ENCODE peak calls at places on chromosomes 11 and 22, in four cellular contexts. L, U, O and B are unnamed samples. For H3K9me3, the result is how much of the 10 kb centered on the place peaks cover.

GRCh38 chr11:112343368-112344039 is 82.8 kb upstream of the PLET1 start:
- DNase-seq in L (no peak), U (no peak), O (no peak), B (no peak)

GRCh38 chr11:17630936-17631335 is 83.9 kb downstream of the OTOG start:
- DNase-seq in L (no peak), U (no peak), O (no peak), B (no peak)

GRCh38 chr11:74877132-74877531 is 71.8 kb downstream of the XRRA1 start:
- DNase-seq in L (peak), U (no peak), O (no peak), B (no peak)

GRCh38 chr11:94563176-94563847 is 3.9 kb upstream of the PIWIL4 start:
- DNase-seq in L (peak), U (no peak), O (no peak), B (no peak)

GRCh38 chr22:37619991-37620390 is 11.4 kb downstream of the GGA1 start:
- DNase-seq in L (no peak), U (no peak), O (no peak), B (no peak)

GRCh38 chr11:36509265-36509664 is 807 bp downstream of the TRAF6 start:
- DNase-seq in L (peak), U (no peak), O (peak), B (peak)

GRCh38 chr11:97862021-97862420 is 1158.7 kb upstream of the CNTN5 start:
- DNase-seq in L (no peak), U (no peak), O (no peak), B (no peak)

GRCh38 chr11:69442807-69443137 is 38.7 kb upstream of the LINC01488 start:
- DNase-seq in L (peak), U (peak), O (no peak), B (no peak)

GRCh38 chr22:44532466-44533025 is 34.5 kb upstream of the RTL6 start:
- DNase-seq in L (no peak), U (no peak), O (no peak), B (no peak)

GRCh38 chr11:97965849-97966646 is 1054.7 kb upstream of the CNTN5 start:
- DNase-seq in L (peak), U (no peak), O (no peak), B (no peak)

GRCh38 chr11:65615950-65616574 is 486 bp downstream of the PCNX3 start:
- DNase-seq in L (peak), U (peak), O (peak), B (peak)

GRCh38 chr11:15638386-15638787 is 523.7 kb downstream of the INSC start:
- DNase-seq in L (no peak), U (no peak), O (no peak), B (no peak)

GRCh38 chr11:117936973-117937372 is 7.8 kb upstream of the TMPRSS13 start:
- DNase-seq in L (no peak), U (no peak), O (no peak), B (peak)

GRCh38 chr11:101916422-101916821 is at the start of gene ANGPTL5:
- DNase-seq in L (no peak), U (no peak), O (no peak), B (no peak)

GRCh38 chr11:80315263-80315662 is 874.4 kb upstream of the TENM4 start:
- DNase-seq in L (no peak), U (no peak), O (no peak), B (no peak)

GRCh38 chr22:48004038-48004437 is 1241.6 kb downstream of the TBC1D22A start:
- DNase-seq in L (no peak), U (no peak), O (no peak), B (no peak)
- H3K9me3 ChIP-seq in L (under half), U (under half), O (under half), B (under half)

DNA sequence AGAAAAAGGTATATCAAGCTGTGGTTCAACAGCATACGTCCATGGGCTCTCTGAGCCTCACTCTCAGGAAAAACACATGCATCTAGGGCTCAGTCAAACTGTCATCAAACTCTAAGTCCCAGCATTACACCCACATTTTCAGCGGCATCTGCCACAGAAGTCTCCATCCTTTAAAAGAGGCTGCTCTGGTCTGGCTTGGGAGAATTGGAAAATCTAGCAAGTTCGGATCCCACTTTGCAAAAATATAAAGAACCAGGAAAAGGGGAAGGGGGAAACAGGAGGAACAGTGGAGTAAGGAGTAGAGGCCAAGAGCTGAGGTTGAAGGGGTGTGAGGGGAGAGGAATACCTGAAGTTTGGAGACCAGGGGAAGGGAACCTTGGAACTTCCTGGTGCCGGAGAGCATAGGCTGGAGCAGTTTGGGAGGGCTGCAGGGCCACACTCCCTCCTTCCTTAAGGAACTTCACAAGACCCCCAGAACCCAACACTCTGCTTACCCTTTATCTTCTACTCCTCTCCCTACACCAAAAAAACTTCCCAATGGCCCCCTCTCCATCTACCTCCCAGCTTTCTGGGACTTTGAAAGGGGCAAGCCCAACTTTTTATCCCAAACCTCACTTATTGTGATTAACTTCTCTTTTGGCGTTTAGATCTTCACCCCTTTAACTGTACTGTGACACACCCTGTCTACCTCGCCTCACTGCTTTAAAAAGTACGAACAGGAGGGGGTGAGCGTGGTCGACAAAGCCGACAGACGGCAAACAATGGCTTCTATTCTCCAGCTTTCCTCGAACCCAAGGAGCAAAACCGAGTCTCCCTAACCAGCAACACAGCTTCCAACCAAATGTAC is 4.0 kb downstream of the PAX6 start:
- DNase-seq in L (no peak), U (no peak), O (peak), B (no peak)
- TF ChIP-seq EZH2 in L (no peak), U (no peak), O (no peak), B (no peak)

DNA sequence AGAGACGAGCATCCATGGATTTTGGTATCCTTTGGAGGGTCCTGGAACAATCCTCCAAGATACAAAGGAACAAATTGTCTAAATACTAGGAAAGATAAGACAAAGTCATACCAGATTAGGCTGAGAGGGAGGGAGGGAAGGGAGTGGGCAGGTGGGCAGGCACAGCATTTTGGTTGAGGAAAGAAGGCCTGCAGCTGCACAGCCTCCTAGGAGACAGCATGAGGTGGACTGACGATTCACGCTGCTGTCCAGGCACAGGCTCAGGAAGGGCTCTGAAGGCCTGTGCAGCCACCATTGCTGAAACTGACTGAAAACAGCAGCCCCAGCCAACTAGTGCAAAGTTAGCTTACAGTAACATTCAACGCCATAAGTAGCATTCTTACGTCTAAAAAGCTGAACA is 64.7 kb downstream of the PACSIN2 start:
- DNase-seq in L (no peak), U (no peak), O (no peak), B (no peak)
- H3K27ac ChIP-seq in L (no peak), U (no peak), O (peak), B (no peak)

GRCh38 chr11:70906101-70906500 is 346.3 kb downstream of the SHANK2 start:
- DNase-seq in L (no peak), U (no peak), O (no peak), B (no peak)
- H3K9me3 ChIP-seq in L (under half), U (under half), O (under half), B (under half)

GRCh38 chr11:64296830-64297721 is 3.1 kb upstream of the CATSPERZ start:
- DNase-seq in L (no peak), U (no peak), O (no peak), B (no peak)
- TF ChIP-seq EZH2 in L (no peak), U (no peak), O (no peak), B (no peak)

GRCh38 chr22:46998346-46998745 is 235.9 kb downstream of the TBC1D22A start:
- DNase-seq in L (no peak), U (no peak), O (no peak), B (no peak)

GRCh38 chr22:47000888-47001287 is 238.4 kb downstream of the TBC1D22A start:
- DNase-seq in L (peak), U (no peak), O (no peak), B (peak)

GRCh38 chr22:47000256-47000655 is 237.8 kb downstream of the TBC1D22A start:
- DNase-seq in L (no peak), U (no peak), O (no peak), B (no peak)

GRCh38 chr22:47002692-47003091 is 240.2 kb downstream of the TBC1D22A start:
- DNase-seq in L (no peak), U (no peak), O (no peak), B (no peak)

DNA sequence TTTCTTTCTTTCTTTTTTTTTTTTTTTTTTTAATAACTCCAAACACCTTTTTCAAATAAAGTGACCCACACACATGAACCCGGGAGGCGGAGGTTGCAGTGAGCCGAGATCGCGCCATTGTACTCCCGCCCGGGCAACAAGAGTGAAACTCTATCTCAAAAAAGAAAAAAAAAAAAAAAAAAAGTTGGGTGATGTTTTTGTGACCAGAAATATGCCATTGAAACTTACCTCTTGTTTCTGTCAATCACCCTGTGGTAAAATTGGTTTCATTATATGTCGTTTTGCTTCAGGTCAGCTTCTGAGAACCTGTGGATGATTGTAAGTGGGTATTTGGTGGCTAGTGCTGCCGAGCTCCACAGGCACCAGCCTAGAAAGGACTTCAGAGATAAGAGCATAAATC is 238.8 kb downstream of the TBC1D22A start:
- DNase-seq in L (no peak), U (no peak), O (no peak), B (peak)
- H3K27ac ChIP-seq in L (no peak), U (no peak), O (no peak), B (peak)

GRCh38 chr22:47995718-47996117 is 1233.3 kb downstream of the TBC1D22A start:
- DNase-seq in L (no peak), U (no peak), O (no peak), B (no peak)
- H3K9me3 ChIP-seq in L (under half), U (under half), O (under half), B (under half)

GRCh38 chr11:72872012-72872411 is 57.8 kb downstream of the ATG16L2 start:
- DNase-seq in L (no peak), U (no peak), O (no peak), B (no peak)
- TF ChIP-seq EZH2 in L (no peak), U (no peak), O (no peak), B (no peak)

DNA sequence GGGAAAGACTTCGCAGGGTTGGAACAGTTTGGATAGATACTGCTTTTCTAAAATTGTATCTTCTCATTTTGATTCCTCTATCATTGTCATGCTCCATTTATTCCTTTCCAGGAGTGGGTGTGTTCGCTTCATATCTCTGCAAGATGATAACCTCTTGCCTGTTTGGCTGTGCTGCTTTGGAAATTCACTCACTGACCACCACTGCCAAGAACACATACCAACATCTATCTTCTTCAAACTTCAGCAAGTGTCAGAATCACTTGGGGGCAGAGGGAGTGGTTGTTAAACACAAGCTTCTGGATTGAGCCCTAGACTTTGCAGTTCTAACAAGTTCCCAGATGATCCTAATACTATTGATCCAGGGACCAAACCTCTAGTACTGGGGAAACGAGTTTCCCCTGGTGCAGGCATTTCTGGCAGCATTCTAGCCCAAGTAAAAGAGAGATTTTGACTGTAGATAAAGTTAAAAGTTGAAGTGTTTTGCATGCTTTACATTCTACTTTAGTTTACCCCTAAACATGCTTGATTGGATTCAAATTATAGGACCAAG is 11.5 kb upstream of the DKK3 start:
- DNase-seq in L (no peak), U (no peak), O (no peak), B (no peak)
- H3K27ac ChIP-seq in L (no peak), U (no peak), O (no peak), B (no peak)

GRCh38 chr11:3356858-3357257 is 22.1 kb downstream of the ZNF195 start:
- DNase-seq in L (no peak), U (no peak), O (no peak), B (no peak)
- H3K9me3 ChIP-seq in L (under half), U (under half), O (under half), B (under half)